ENCODE peak calls at places on chromosomes 11 and 22, in nine cellular contexts. A is AG04450; B is neural progenitor cell; C is neuronal stem cell; X is upper lobe of right lung; M is HCT116; Z is CD4-positive, CD25-positive, alpha-beta regulatory T cell; H is sigmoid colon; J is OCI-LY7. K is an unnamed sample.

GRCh38 chr11:77309401-77310085 is 8.1 kb upstream of the GDPD4 start:
- DNase-seq in M (no peak), C (no peak), Z (no peak), X (no peak), A (no peak), B (no peak), H (no peak), J (no peak), K (no peak)

GRCh38 chr22:44025171-44026065 is 1.3 kb downstream of the PARVB start:
- DNase-seq in A (no peak), Z (no peak), H (no peak), B (no peak), J (peak; percentile 72), X (peak; percentile 68), M (no peak), C (no peak), K (no peak)

GRCh38 chr11:120307476-120307875 is 17.6 kb upstream of the TLCD5 start:
- DNase-seq in Z (no peak), A (no peak), H (no peak), B (no peak), C (no peak), M (no peak), X (no peak), J (no peak), K (no peak)

GRCh38 chr11:67584205-67584880 is 731 bp downstream of the GSTP1 start:
- DNase-seq in A (no peak), X (peak; percentile 93), C (no peak), M (no peak), B (peak; percentile 73), J (peak; percentile 63), Z (peak; percentile 39), H (peak; percentile 94), K (peak; percentile 68)

GRCh38 chr11:129815596-129816461 is at the start of gene TMEM45B:
- DNase-seq in J (no peak), C (no peak), H (no peak), M (no peak), Z (peak; percentile 16), A (no peak), B (peak; percentile 56), X (peak; percentile 88), K (no peak)

GRCh38 chr11:76185931-76186401 is 20.3 kb downstream of the WNT11 start:
- DNase-seq in J (no peak), C (no peak), H (no peak), Z (no peak), M (no peak), B (no peak), X (peak; percentile 75), A (no peak), K (no peak)

GRCh38 chr11:71136095-71136845 is 116.1 kb downstream of the SHANK2 start:
- DNase-seq in A (no peak), H (no peak), Z (no peak), C (no peak), X (no peak), J (no peak), M (no peak), B (no peak), K (no peak)

GRCh38 chr11:63683133-63683991 is 2.1 kb downstream of the RTN3 start:
- DNase-seq in Z (no peak), M (no peak), B (no peak), X (no peak), A (no peak), C (no peak), H (no peak), J (no peak), K (peak; percentile 54)

GRCh38 chr11:108663154-108663877 is 1.6 kb upstream of the DDX10 start:
- DNase-seq in Z (no peak), M (no peak), J (peak; percentile 66), C (no peak), A (no peak), H (no peak), B (no peak), X (no peak), K (no peak)

GRCh38 chr11:62449451-62449851 is 30.6 kb downstream of the SCGB1A1 start:
- DNase-seq in X (no peak), C (no peak), M (no peak), J (no peak), A (no peak), Z (no peak), B (no peak), H (no peak), K (no peak)

GRCh38 chr22:30396871-30397655 is at the start of gene SEC14L2:
- DNase-seq in X (peak; percentile 88), B (peak; percentile 76), M (peak; percentile 43), J (no peak), C (no peak), A (no peak), H (peak; percentile 88), Z (peak; percentile 49), K (peak; percentile 80)

GRCh38 chr11:127000291-127000968 is at the start of gene KIRREL3:
- DNase-seq in C (no peak), B (peak; percentile 72), Z (no peak), A (no peak), H (no peak), M (no peak), J (no peak), X (no peak), K (peak; percentile 35)

GRCh38 chr22:39214006-39214382 is 30.8 kb downstream of the PDGFB start:
- DNase-seq in H (peak; percentile 15), X (no peak), Z (no peak), A (no peak), J (no peak), C (no peak), B (no peak), M (no peak), K (no peak)

GRCh38 chr11:8658210-8658968 is 24.1 kb downstream of the TRIM66 start:
- DNase-seq in Z (no peak), X (no peak), M (no peak), H (no peak), J (no peak), C (no peak), B (peak; percentile 38), A (no peak), K (peak; percentile 22)

GRCh38 chr11:127027000-127027399 is 26.4 kb upstream of the KIRREL3 start:
- DNase-seq in C (no peak), A (no peak), B (no peak), X (no peak), M (no peak), Z (no peak), H (no peak), J (no peak), K (no peak)

GRCh38 chr22:46977656-46978343 is 215.3 kb downstream of the TBC1D22A start:
- DNase-seq in A (no peak), H (peak; percentile 33), J (no peak), B (no peak), C (no peak), Z (no peak), X (no peak), M (no peak), K (no peak)

GRCh38 chr11:1839924-1840779 is 1.4 kb downstream of the TNNI2 start:
- DNase-seq in M (no peak), Z (peak; percentile 21), A (no peak), J (peak; percentile 84), C (no peak), B (no peak), H (no peak), X (peak; percentile 87), K (no peak)
- H3K4me3 ChIP-seq in M (no peak overlapping the region), Z (no peak overlapping the region), A (no peak overlapping the region), J (peak overlapping the region; percentile 57), C (no peak overlapping the region), B (no peak overlapping the region), H (no peak overlapping the region), X (peak overlapping the region; percentile 30), K (no peak overlapping the region)

DNA sequence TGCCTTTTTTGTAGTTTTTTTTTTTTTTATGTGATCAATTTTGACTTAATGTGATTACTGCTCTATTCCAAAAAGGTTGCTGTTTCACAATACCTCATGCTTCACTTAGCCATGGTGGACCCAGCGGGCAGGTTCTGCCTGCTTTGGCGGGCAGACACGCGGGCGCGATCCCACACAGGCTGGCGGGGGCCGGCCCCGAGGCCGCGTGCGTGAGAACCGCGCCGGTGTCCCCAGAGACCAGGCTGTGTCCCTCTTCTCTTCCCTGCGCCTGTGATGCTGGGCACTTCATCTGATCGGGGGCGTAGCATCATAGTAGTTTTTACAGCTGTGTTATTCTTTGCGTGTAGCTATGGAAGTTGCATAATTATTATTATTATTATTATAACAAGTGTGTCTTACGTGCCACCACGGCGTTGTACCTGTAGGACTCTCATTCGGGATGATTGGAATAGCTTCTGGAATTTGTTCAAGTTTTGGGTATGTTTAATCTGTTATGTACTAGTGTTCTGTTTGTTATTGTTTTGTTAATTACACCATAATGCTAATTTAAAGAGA is 12.5 kb downstream of the CCND1 start:
- DNase-seq in J (no peak), X (peak; percentile 40), H (no peak), M (no peak), A (no peak), B (no peak), Z (no peak), C (no peak), K (peak; percentile 73)
- H3K27ac ChIP-seq in J (no peak overlapping the region), X (no peak overlapping the region), H (no peak overlapping the region), M (peak overlapping the region; percentile 13), A (no peak overlapping the region), B (no peak overlapping the region), Z (no peak overlapping the region), C (no peak overlapping the region), K (peak overlapping the region; percentile 99)

DNA sequence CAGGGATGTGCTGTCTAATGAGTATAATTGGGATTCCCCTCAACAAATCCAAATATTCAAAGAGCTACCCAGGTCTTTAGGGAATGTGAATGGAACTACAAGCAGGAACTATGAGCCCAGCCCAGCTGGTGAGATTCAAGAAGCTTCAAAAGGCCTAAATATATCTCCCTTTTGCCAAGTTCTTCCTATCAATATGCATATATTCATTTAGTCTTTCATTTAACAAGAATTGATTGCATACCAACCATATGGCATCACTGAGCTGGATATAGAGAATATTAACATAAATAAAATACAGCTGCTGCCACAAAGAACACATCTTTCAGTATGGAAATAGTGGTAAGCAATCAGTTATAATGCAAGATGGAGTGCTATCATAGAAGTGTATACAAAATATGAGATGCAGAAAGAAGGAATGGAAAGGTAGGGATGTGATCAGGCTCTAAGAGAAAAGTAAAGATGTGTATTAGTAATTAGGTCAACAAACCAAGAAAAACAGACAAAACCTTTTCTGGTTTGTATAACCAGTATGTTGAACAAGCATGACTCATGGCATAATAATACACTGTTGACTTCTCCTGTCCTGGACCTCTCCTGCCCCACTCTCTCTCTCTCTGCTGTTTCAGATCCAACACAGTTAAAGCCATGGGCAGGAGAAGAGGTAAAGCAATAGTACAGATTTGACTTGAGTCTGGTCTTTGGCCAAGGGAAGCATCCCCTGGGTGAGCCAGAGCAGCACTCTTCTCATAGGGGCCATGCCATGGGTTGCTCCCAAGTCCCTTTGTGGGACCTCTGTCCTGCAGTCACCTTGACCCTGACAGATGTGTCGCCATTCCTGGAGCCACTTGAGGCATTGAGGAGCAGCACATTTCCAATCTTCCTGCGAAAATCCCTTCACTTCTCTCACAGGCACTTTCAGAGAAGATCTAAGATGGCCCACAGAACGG is 58.6 kb upstream of the PRSS23 start:
- DNase-seq in B (no peak), C (no peak), Z (no peak), M (no peak), J (no peak), X (no peak), A (no peak), H (no peak), K (peak; percentile 58)
- H3K4me3 ChIP-seq in B (no peak overlapping the region), C (no peak overlapping the region), Z (no peak overlapping the region), M (peak overlapping the region; percentile 37), J (no peak overlapping the region), X (no peak overlapping the region), A (no peak overlapping the region), H (no peak overlapping the region), K (no peak overlapping the region)

DNA sequence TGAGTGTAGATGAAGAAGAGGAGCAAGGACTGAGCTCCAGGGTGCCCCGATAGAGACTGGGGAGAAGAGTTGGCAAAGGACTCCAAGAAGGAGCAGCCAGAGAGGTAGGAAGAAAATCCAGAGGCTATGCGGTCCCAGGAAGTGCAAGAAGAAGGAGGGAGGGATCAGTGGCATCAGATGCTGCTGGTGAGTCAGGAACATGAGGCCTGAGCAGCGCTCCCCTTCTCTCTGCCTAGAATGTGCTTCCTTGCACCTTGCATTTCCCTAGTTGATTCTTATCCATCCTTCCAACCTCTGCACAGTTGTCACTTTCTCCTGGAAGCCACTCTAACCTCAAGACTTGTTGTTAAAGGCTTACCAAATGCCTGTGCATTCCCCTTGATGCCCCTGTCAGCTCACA is 21.3 kb downstream of the KCNC1 start:
- DNase-seq in J (no peak), A (no peak), M (no peak), B (no peak), Z (no peak), H (no peak), C (no peak), X (no peak), K (no peak)
- H3K27ac ChIP-seq in J (no peak overlapping the region), A (no peak overlapping the region), M (no peak overlapping the region), B (no peak overlapping the region), Z (no peak overlapping the region), H (no peak overlapping the region), C (no peak overlapping the region), X (no peak overlapping the region), K (no peak overlapping the region)

K was measured in A673.